ENCODE peak calls at places on chromosomes 2 and 18, in ten cellular contexts. L is stimulated activated CD4-positive, alpha-beta T cell treated with anti-CD3 and anti-CD28 coated beads, Interleukin-2, amount 100 ng/mL, for 48 hours; O is KG1; E is cardiac muscle cell; T is NCI-H1092 treated with DMSO at 0.1 percent for 48 hours; W is astrocyte of the cerebellum; D is progenitor cell of endocrine pancreas; C is posterior vena cava; X is T follicular helper cell; K is T-helper 1 cell. R is an unnamed sample.
A peak's percentile ranks its signal among the peaks of the same experiment; 100 is the strongest.

GRCh38 chr2:173589604-173590277 is 235.1 kb downstream of the CDCA7 start:
- DNase-seq in C (no peak), X (no peak), W (peak; percentile 12), O (no peak), E (no peak), L (no peak), K (no peak), D (no peak), T (peak; percentile 82), R (peak; percentile 27)

GRCh38 chr2:44362207-44363015 is 664 bp downstream of the CAMKMT start:
- DNase-seq in L (peak; percentile 33), O (peak; percentile 72), X (peak; percentile 14), E (peak; percentile 64), T (peak; percentile 50), K (peak; percentile 19), W (peak; percentile 8), C (no peak), D (no peak), R (peak; percentile 16)

GRCh38 chr2:235550946-235551345 is 57.1 kb downstream of the AGAP1 start:
- DNase-seq in O (no peak), C (no peak), L (no peak), K (no peak), E (no peak), X (no peak), W (no peak), D (no peak), T (no peak), R (no peak)

GRCh38 chr2:158140201-158140600 is 38.5 kb downstream of the UPP2 start:
- DNase-seq in O (no peak), K (no peak), W (no peak), X (no peak), D (no peak), E (no peak), L (no peak), T (no peak), C (no peak), R (no peak)

GRCh38 chr2:102235491-102235890 is 48.7 kb downstream of the IL1RL2 start:
- DNase-seq in D (no peak), T (no peak), K (no peak), C (no peak), X (no peak), O (no peak), E (peak; percentile 71), W (no peak), L (no peak), R (no peak)

GRCh38 chr2:154240921-154241379 is 369.2 kb downstream of the GALNT13 start:
- DNase-seq in X (no peak), T (no peak), L (no peak), D (no peak), K (no peak), E (no peak), O (no peak), W (no peak), C (peak; percentile 71), R (no peak)

GRCh38 chr2:164009801-164010337 is 274.1 kb upstream of the FIGN start:
- DNase-seq in O (no peak), C (no peak), X (no peak), T (peak; percentile 93), L (no peak), K (no peak), D (no peak), E (no peak), W (no peak), R (no peak)

GRCh38 chr2:191927991-191928390 is 81.1 kb upstream of the CAVIN2 start:
- DNase-seq in O (no peak), L (no peak), E (no peak), W (peak; percentile 93), X (no peak), C (no peak), K (no peak), D (no peak), T (peak; percentile 83), R (peak; percentile 71)

GRCh38 chr2:39247512-39247911 is 3.7 kb upstream of the CDKL4 start:
- DNase-seq in O (no peak), T (peak; percentile 95), X (no peak), E (no peak), C (no peak), L (no peak), K (no peak), W (no peak), D (no peak), R (no peak)

GRCh38 chr18:13019301-13019700 is 28.1 kb downstream of the CEP192 start:
- DNase-seq in D (no peak), O (no peak), X (no peak), E (no peak), K (no peak), W (no peak), L (no peak), T (no peak), C (no peak), R (no peak)

GRCh38 chr2:187590175-187590574 is 35.9 kb upstream of the TFPI start:
- DNase-seq in X (no peak), C (no peak), O (no peak), K (no peak), W (no peak), L (no peak), E (no peak), D (no peak), T (no peak), R (no peak)

GRCh38 chr2:239292531-239292930 is 108.3 kb downstream of the HDAC4 start:
- DNase-seq in O (no peak), C (no peak), W (no peak), L (no peak), E (no peak), X (no peak), D (no peak), K (no peak), T (no peak), R (no peak)

GRCh38 chr2:152635635-152636298 is 81.5 kb downstream of the PRPF40A start:
- DNase-seq in W (no peak), E (peak; percentile 75), T (peak; percentile 35), K (peak; percentile 59), C (no peak), O (no peak), L (peak; percentile 70), D (peak; percentile 72), X (peak; percentile 40), R (no peak)

GRCh38 chr2:236051803-236052202 is 116.4 kb downstream of the GBX2 start:
- DNase-seq in O (no peak), X (no peak), C (no peak), T (no peak), L (no peak), W (no peak), D (no peak), E (no peak), K (no peak), R (no peak)

GRCh38 chr2:185202416-185202815 is 536.2 kb upstream of the FSIP2 start:
- DNase-seq in K (no peak), X (no peak), T (no peak), E (no peak), D (no peak), C (no peak), O (no peak), W (no peak), L (no peak), R (no peak)

GRCh38 chr18:62334110-62334509 is 9.0 kb downstream of the TNFRSF11A start:
- DNase-seq in E (no peak), O (no peak), X (no peak), T (no peak), L (no peak), K (no peak), C (no peak), W (no peak), D (no peak), R (no peak)